ENCODE peak calls at places on chromosome 22, in four cellular contexts. H is fibroblast of lung; D is globus pallidus; Z is stimulated activated naive CD8-positive, alpha-beta T cell treated with anti-CD3 and anti-CD28 coated beads, Interleukin-15, amount 100 ng/mL, for 72 hours. S is an unnamed sample.

GRCh38 chr22:27952091-27952490 is 33.0 kb upstream of the PITPNB start:
- DNase-seq in D (no peak), H (peak; percentile 65), Z (no peak), S (no peak)

GRCh38 chr22:45686842-45687241 is 15.2 kb downstream of the ATXN10 start:
- DNase-seq in Z (no peak), H (peak; percentile 76), D (no peak), S (no peak)

GRCh38 chr22:30857103-30857502 is 111.5 kb downstream of the MORC2 start:
- DNase-seq in H (no peak), D (no peak), Z (peak; percentile 2), S (no peak)

GRCh38 chr22:47266329-47266728 is 503.9 kb downstream of the TBC1D22A start:
- DNase-seq in D (no peak), H (no peak), Z (no peak), S (no peak)

GRCh38 chr22:42399315-42400271 is 32.6 kb downstream of the NFAM1 start:
- DNase-seq in H (no peak), D (peak; percentile 24), Z (no peak), S (no peak)

GRCh38 chr22:19645391-19645790 is 68.9 kb upstream of the SEPTIN5 start:
- DNase-seq in H (no peak), D (no peak), Z (no peak), S (no peak)

GRCh38 chr22:32917577-32918375 is 116.3 kb downstream of the TIMP3 start:
- DNase-seq in D (no peak), Z (no peak), H (no peak), S (no peak)

GRCh38 chr22:35611891-35612576 is 5.1 kb downstream of the MB start:
- DNase-seq in H (no peak), D (no peak), Z (peak; percentile 26), S (no peak)

GRCh38 chr22:48897638-48897954 is 930.1 kb downstream of the BRD1 start:
- DNase-seq in Z (no peak), H (no peak), D (no peak), S (no peak)

GRCh38 chr22:26542831-26543230 is 30.6 kb upstream of the TFIP11 start:
- DNase-seq in D (peak; percentile 16), H (no peak), Z (peak; percentile 27), S (no peak)

GRCh38 chr22:41230399-41230785 is 10.3 kb downstream of the CHADL start:
- DNase-seq in D (no peak), H (no peak), Z (no peak), S (no peak)

GRCh38 chr22:19844423-19845368 is 10.0 kb downstream of the GNB1L start:
- DNase-seq in Z (peak; percentile 33), H (peak; percentile 56), D (peak; percentile 31), S (no peak)

GRCh38 chr22:25970348-25970995 is 198.8 kb upstream of the SEZ6L start:
- DNase-seq in Z (no peak), D (peak; percentile 24), H (no peak), S (no peak)

GRCh38 chr22:48832592-48832991 is 995.1 kb downstream of the BRD1 start:
- DNase-seq in H (no peak), D (no peak), Z (peak; percentile 14), S (no peak)

GRCh38 chr22:45007946-45008852 is 1.6 kb downstream of the PHF21B start:
- DNase-seq in Z (peak; percentile 16), H (peak; percentile 15), D (peak; percentile 15), S (no peak)